ENCODE peak calls at places on chromosomes 16 and 17, in four cellular contexts. One of them, this sample, is unnamed.

GRCh38 chr17:38728290-38728831 is 1.8 kb upstream of the CISD3 start:
- DNase-seq in mammary epithelial cell: no peak
- DNase-seq in sigmoid colon: no peak
- DNase-seq in esophagus squamous epithelium: no peak
- DNase-seq in this sample: no peak

GRCh38 chr16:71895679-71896385 is 501 bp downstream of the IST1 start:
- DNase-seq in esophagus squamous epithelium: no peak
- DNase-seq in sigmoid colon: peak; percentile 68
- DNase-seq in mammary epithelial cell: peak; percentile 50
- DNase-seq in this sample: no peak

GRCh38 chr16:8966781-8967436 is 3.2 kb upstream of the USP7 start:
- DNase-seq in sigmoid colon: no peak
- DNase-seq in mammary epithelial cell: no peak
- DNase-seq in esophagus squamous epithelium: no peak
- DNase-seq in this sample: no peak

GRCh38 chr17:681738-682137 is 32.9 kb downstream of the VPS53 start:
- DNase-seq in esophagus squamous epithelium: no peak
- DNase-seq in sigmoid colon: no peak
- DNase-seq in mammary epithelial cell: no peak
- DNase-seq in this sample: no peak

GRCh38 chr17:72502940-72503341 is 382.1 kb downstream of the SOX9 start:
- DNase-seq in esophagus squamous epithelium: no peak
- DNase-seq in sigmoid colon: no peak
- DNase-seq in mammary epithelial cell: no peak
- DNase-seq in this sample: no peak

GRCh38 chr16:17951273-17951845 is 385.2 kb downstream of the NPIPA8 start:
- DNase-seq in esophagus squamous epithelium: no peak
- DNase-seq in mammary epithelial cell: no peak
- DNase-seq in sigmoid colon: no peak
- DNase-seq in this sample: no peak

GRCh38 chr17:310111-311010 is 42.2 kb downstream of the RPH3AL start:
- DNase-seq in esophagus squamous epithelium: no peak
- DNase-seq in mammary epithelial cell: no peak
- DNase-seq in sigmoid colon: peak; percentile 47
- DNase-seq in this sample: no peak

GRCh38 chr16:86716649-86717048 is 138.3 kb downstream of the FOXL1 start:
- DNase-seq in esophagus squamous epithelium: no peak
- DNase-seq in sigmoid colon: no peak
- DNase-seq in mammary epithelial cell: peak; percentile 57
- DNase-seq in this sample: no peak

GRCh38 chr16:87426423-87427215 is 34.5 kb downstream of the MAP1LC3B start:
- DNase-seq in sigmoid colon: peak; percentile 36
- DNase-seq in mammary epithelial cell: no peak
- DNase-seq in esophagus squamous epithelium: no peak
- DNase-seq in this sample: no peak

GRCh38 chr16:28839899-28840298 is 6.2 kb downstream of the TUFM start:
- DNase-seq in esophagus squamous epithelium: no peak
- DNase-seq in mammary epithelial cell: no peak
- DNase-seq in sigmoid colon: no peak
- DNase-seq in this sample: no peak

GRCh38 chr16:55257971-55258613 is 65.9 kb upstream of the IRX6 start:
- DNase-seq in sigmoid colon: no peak
- DNase-seq in esophagus squamous epithelium: no peak
- DNase-seq in mammary epithelial cell: peak; percentile 46
- DNase-seq in this sample: no peak

GRCh38 chr17:71460943-71461342 is 659.9 kb upstream of the SOX9 start:
- DNase-seq in sigmoid colon: no peak
- DNase-seq in esophagus squamous epithelium: no peak
- DNase-seq in mammary epithelial cell: no peak
- DNase-seq in this sample: no peak

GRCh38 chr16:2238396-2239230 is 2.4 kb downstream of the DNASE1L2 start:
- DNase-seq in mammary epithelial cell: no peak
- DNase-seq in esophagus squamous epithelium: no peak
- DNase-seq in sigmoid colon: no peak
- DNase-seq in this sample: no peak

GRCh38 chr17:70913086-70913485 is 743.8 kb downstream of the KCNJ2 start:
- DNase-seq in esophagus squamous epithelium: no peak
- DNase-seq in mammary epithelial cell: no peak
- DNase-seq in sigmoid colon: no peak
- DNase-seq in this sample: no peak

GRCh38 chr16:8887438-8887765 is 5.3 kb downstream of the LITAFD start:
- DNase-seq in mammary epithelial cell: no peak
- DNase-seq in sigmoid colon: no peak
- DNase-seq in esophagus squamous epithelium: no peak
- DNase-seq in this sample: no peak

GRCh38 chr16:51401673-51402072 is 250.6 kb upstream of the SALL1 start:
- DNase-seq in mammary epithelial cell: no peak
- DNase-seq in sigmoid colon: no peak
- DNase-seq in esophagus squamous epithelium: no peak
- DNase-seq in this sample: no peak

GRCh38 chr17:83181991-83182619 is 102.7 kb downstream of the METRNL start:
- DNase-seq in esophagus squamous epithelium: no peak
- DNase-seq in sigmoid colon: peak; percentile 43
- DNase-seq in mammary epithelial cell: no peak
- DNase-seq in this sample: no peak

GRCh38 chr16:89120281-89120680 is 26.6 kb downstream of the ACSF3 start:
- DNase-seq in sigmoid colon: no peak
- DNase-seq in mammary epithelial cell: no peak
- DNase-seq in esophagus squamous epithelium: no peak
- DNase-seq in this sample: no peak

GRCh38 chr16:70736454-70737376 is 50.9 kb upstream of the MTSS2 start:
- DNase-seq in esophagus squamous epithelium: no peak
- DNase-seq in sigmoid colon: no peak
- DNase-seq in mammary epithelial cell: no peak
- DNase-seq in this sample: no peak

GRCh38 chr16:11101283-11101682 is 154.7 kb downstream of the SOCS1 start:
- DNase-seq in esophagus squamous epithelium: no peak
- DNase-seq in mammary epithelial cell: no peak
- DNase-seq in sigmoid colon: no peak
- DNase-seq in this sample: no peak

GRCh38 chr16:1474471-1474795 is 395 bp downstream of the CLCN7 start:
- DNase-seq in mammary epithelial cell: no peak
- DNase-seq in sigmoid colon: no peak
- DNase-seq in esophagus squamous epithelium: no peak
- DNase-seq in this sample: no peak

GRCh38 chr16:24635900-24636610 is 93.4 kb upstream of the TNRC6A start:
- DNase-seq in esophagus squamous epithelium: no peak
- DNase-seq in sigmoid colon: peak; percentile 91
- DNase-seq in mammary epithelial cell: peak; percentile 79
- DNase-seq in this sample: no peak

GRCh38 chr16:1621851-1622250 is 9.7 kb downstream of the CRAMP1 start:
- DNase-seq in sigmoid colon: no peak
- DNase-seq in esophagus squamous epithelium: no peak
- DNase-seq in mammary epithelial cell: no peak
- DNase-seq in this sample: no peak

GRCh38 chr17:81028506-81028858 is 6.5 kb upstream of the BAIAP2 start:
- DNase-seq in mammary epithelial cell: no peak
- DNase-seq in esophagus squamous epithelium: no peak
- DNase-seq in sigmoid colon: peak; percentile 60
- DNase-seq in this sample: no peak

GRCh38 chr16:13112639-13113038 is 211.2 kb downstream of the SHISA9 start:
- DNase-seq in sigmoid colon: no peak
- DNase-seq in mammary epithelial cell: no peak
- DNase-seq in esophagus squamous epithelium: no peak
- DNase-seq in this sample: no peak

GRCh38 chr16:26598061-26598460 is 468.7 kb upstream of the C16orf82 start:
- DNase-seq in sigmoid colon: no peak
- DNase-seq in esophagus squamous epithelium: no peak
- DNase-seq in mammary epithelial cell: no peak
- DNase-seq in this sample: no peak

GRCh38 chr17:57670769-57671545 is 74.1 kb downstream of the CCDC182 start:
- DNase-seq in esophagus squamous epithelium: no peak
- DNase-seq in sigmoid colon: no peak
- DNase-seq in mammary epithelial cell: peak; percentile 14
- DNase-seq in this sample: no peak

GRCh38 chr17:66717680-66718079 is 117.2 kb upstream of the CACNG5 start:
- DNase-seq in mammary epithelial cell: peak; percentile 75
- DNase-seq in sigmoid colon: no peak
- DNase-seq in esophagus squamous epithelium: no peak
- DNase-seq in this sample: no peak

GRCh38 chr16:28110977-28111376 is 47.5 kb upstream of the GSG1L start:
- DNase-seq in esophagus squamous epithelium: no peak
- DNase-seq in sigmoid colon: no peak
- DNase-seq in mammary epithelial cell: no peak
- DNase-seq in this sample: no peak

GRCh38 chr17:2138318-2138717 is 83.4 kb downstream of the HIC1 start:
- DNase-seq in esophagus squamous epithelium: no peak
- DNase-seq in mammary epithelial cell: no peak
- DNase-seq in sigmoid colon: no peak
- DNase-seq in this sample: no peak

GRCh38 chr16:86074651-86075487 is 175.9 kb downstream of the IRF8 start:
- DNase-seq in mammary epithelial cell: peak; percentile 1
- DNase-seq in sigmoid colon: peak; percentile 60
- DNase-seq in esophagus squamous epithelium: no peak
- DNase-seq in this sample: no peak

GRCh38 chr17:19264681-19265080 is 27.5 kb downstream of the EPN2 start:
- DNase-seq in mammary epithelial cell: no peak
- DNase-seq in esophagus squamous epithelium: no peak
- DNase-seq in sigmoid colon: no peak
- DNase-seq in this sample: no peak
- H3K27ac ChIP-seq in mammary epithelial cell: no peak overlapping the region
- H3K27ac ChIP-seq in esophagus squamous epithelium: peak overlapping the region; percentile 57
- H3K27ac ChIP-seq in sigmoid colon: peak overlapping the region; percentile 61
- H3K27ac ChIP-seq in this sample: peak overlapping the region; percentile 80

DNA sequence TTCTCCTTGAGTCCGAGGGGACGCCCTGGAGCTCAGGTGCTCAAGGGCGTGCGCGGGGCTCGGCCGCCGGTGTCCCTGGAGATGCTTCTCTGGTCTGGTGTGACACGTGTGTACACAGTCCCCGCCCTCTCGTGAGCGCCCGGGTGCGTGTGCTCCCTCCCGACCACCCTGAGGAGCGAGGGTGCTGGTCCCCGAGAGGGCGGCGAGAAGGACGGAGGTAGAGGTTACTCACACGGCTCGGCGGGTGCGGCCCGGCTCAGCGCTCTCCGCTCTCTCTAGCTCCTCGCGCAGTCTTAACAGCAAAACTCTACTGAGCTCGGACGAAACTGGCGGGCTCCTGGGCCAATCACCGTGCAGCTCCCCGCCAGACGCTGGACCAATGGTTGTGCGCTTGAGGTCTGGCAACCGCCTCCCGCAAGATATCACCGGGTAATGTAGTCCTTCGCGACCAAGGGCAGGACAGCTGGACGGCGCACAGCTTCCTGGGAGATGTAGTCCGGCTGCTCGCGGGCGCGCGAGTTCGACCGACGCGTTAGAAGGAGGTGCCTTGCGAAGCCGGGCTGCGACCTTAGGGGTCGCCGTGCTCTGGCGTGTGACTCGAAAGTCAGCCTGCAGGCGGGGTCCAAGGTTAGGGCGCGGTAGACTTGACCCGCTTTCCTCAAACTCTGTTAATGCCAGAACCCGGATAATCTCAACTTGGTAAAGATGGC is at the start of gene SLC25A19:
- DNase-seq in esophagus squamous epithelium: peak; percentile 92
- DNase-seq in mammary epithelial cell: peak; percentile 99
- DNase-seq in sigmoid colon: peak; percentile 100
- DNase-seq in this sample: peak; percentile 94
- TF ChIP-seq CTCF in esophagus squamous epithelium: no peak
- TF ChIP-seq CTCF in mammary epithelial cell: no peak
- TF ChIP-seq CTCF in sigmoid colon: no peak
- TF ChIP-seq CTCF in this sample: no peak

GRCh38 chr17:49970498-49970897 is 1.5 kb downstream of the DLX4 start:
- DNase-seq in mammary epithelial cell: no peak
- DNase-seq in esophagus squamous epithelium: no peak
- DNase-seq in sigmoid colon: no peak
- DNase-seq in this sample: no peak

GRCh38 chr17:49969794-49970389 is 902 bp downstream of the DLX4 start:
- DNase-seq in mammary epithelial cell: no peak
- DNase-seq in esophagus squamous epithelium: no peak
- DNase-seq in sigmoid colon: no peak
- DNase-seq in this sample: no peak

GRCh38 chr17:49967621-49968379 is 1.2 kb upstream of the DLX4 start:
- DNase-seq in esophagus squamous epithelium: no peak
- DNase-seq in sigmoid colon: no peak
- DNase-seq in mammary epithelial cell: no peak
- DNase-seq in this sample: no peak

GRCh38 chr17:49968380-49969133 is 433 bp upstream of the DLX4 start:
- DNase-seq in esophagus squamous epithelium: no peak
- DNase-seq in mammary epithelial cell: peak; percentile 61
- DNase-seq in sigmoid colon: no peak
- DNase-seq in this sample: no peak

DNA sequence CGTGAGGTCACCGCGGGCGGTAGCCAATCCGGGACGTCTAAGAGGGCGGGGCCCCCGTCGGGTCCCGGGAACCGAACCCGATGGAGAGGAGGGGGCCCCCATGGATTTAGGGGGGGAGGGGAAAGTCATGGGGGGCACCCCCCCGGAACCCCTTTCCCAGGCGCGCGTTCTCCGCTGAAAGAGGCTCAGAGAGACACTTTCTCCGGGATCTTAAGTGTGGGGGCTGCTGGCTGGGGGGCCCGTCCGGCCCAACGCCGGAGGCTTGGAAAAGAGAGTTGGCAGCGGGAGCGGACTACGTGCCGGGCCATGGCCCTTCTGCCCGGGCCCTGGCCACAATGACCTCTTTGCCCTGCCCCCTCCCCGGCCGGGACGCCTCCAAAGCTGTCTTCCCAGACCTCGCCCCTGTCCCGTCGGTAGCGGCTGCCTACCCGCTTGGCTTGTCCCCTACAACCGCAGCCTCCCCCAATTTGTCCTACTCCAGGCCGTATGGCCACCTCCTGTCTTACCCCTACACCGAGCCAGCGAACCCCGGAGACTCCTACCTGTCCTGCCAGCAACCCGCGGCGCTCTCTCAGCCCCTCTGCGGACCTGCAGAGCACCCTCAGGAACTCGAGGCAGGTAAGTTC is at the start of gene DLX4:
- DNase-seq in mammary epithelial cell: no peak
- DNase-seq in esophagus squamous epithelium: no peak
- DNase-seq in sigmoid colon: no peak
- DNase-seq in this sample: no peak
- H3K27ac ChIP-seq in mammary epithelial cell: no peak within 1 kb of the TSS
- H3K27ac ChIP-seq in esophagus squamous epithelium: no peak within 1 kb of the TSS
- H3K27ac ChIP-seq in sigmoid colon: no peak within 1 kb of the TSS
- H3K27ac ChIP-seq in this sample: no peak within 1 kb of the TSS

DNA sequence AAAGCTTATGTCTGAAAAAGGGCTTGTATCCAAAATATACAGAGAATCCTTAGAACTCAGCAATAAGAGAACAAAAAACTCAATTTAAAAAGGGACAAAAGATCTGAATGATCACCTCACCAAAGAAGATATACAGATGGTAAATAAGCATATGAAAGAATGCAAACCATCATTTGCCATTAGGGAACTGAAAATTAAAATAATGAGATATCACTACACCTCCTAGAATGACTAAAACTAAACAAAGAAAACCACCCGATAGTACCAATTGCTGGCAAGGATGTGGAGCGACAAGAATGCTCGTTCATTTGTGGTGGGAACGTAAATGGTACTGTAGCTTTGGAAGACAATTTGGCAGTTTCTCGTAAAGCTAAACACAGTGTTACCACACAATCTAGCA is 66.9 kb upstream of the MPHOSPH6 start:
- DNase-seq in esophagus squamous epithelium: no peak
- DNase-seq in sigmoid colon: no peak
- DNase-seq in mammary epithelial cell: no peak
- DNase-seq in this sample: no peak
- TF ChIP-seq CTCF in esophagus squamous epithelium: no peak
- TF ChIP-seq CTCF in sigmoid colon: no peak
- TF ChIP-seq CTCF in mammary epithelial cell: no peak
- TF ChIP-seq CTCF in this sample: no peak

This sample was measured in thoracic aorta.